ENCODE peak calls at places on chromosome 4, in ten cellular contexts. I, W, Z, B, M, R, G, S, K and V are unnamed samples.

GRCh38 chr4:21882050-21882839 is 66.3 kb downstream of the KCNIP4 start:
- DNase-seq in I (no peak), W (no peak), Z (no peak), B (no peak), M (peak; percentile 21), R (peak; percentile 79), G (no peak), S (no peak), K (peak; percentile 64), V (no peak)

GRCh38 chr4:57020467-57021101 is 41.9 kb downstream of the POLR2B start:
- DNase-seq in I (no peak), W (peak; percentile 83), Z (no peak), B (no peak), M (peak; percentile 69), R (peak; percentile 91), G (no peak), S (no peak), K (peak; percentile 78), V (no peak)

GRCh38 chr4:134505511-134505910 is 303.9 kb upstream of the PABPC4L start:
- DNase-seq in I (no peak), W (no peak), Z (no peak), B (no peak), M (no peak), R (no peak), G (no peak), S (no peak), K (no peak), V (no peak)

GRCh38 chr4:46388860-46389259 is 1.1 kb downstream of the GABRA2 start:
- DNase-seq in I (no peak), W (no peak), Z (no peak), B (no peak), M (no peak), R (no peak), G (no peak), S (no peak), K (no peak), V (no peak)

GRCh38 chr4:60822986-60823385 is 377.1 kb upstream of the ADGRL3 start:
- DNase-seq in I (no peak), W (no peak), Z (no peak), B (no peak), M (no peak), R (no peak), G (no peak), S (no peak), K (no peak), V (no peak)

GRCh38 chr4:80331693-80332092 is 3.8 kb upstream of the CFAP299 start:
- DNase-seq in I (no peak), W (no peak), Z (no peak), B (no peak), M (no peak), R (no peak), G (no peak), S (no peak), K (no peak), V (no peak)

GRCh38 chr4:148092316-148093014 is 349.7 kb downstream of the NR3C2 start:
- DNase-seq in I (no peak), W (no peak), Z (no peak), B (no peak), M (no peak), R (no peak), G (no peak), S (no peak), K (no peak), V (no peak)

GRCh38 chr4:6928067-6928466 is 18.4 kb downstream of the TBC1D14 start:
- DNase-seq in I (no peak), W (no peak), Z (no peak), B (no peak), M (no peak), R (no peak), G (no peak), S (no peak), K (no peak), V (no peak)

GRCh38 chr4:26141101-26141830 is 179.5 kb upstream of the RBPJ start:
- DNase-seq in I (no peak), W (no peak), Z (no peak), B (no peak), M (no peak), R (no peak), G (no peak), S (no peak), K (no peak), V (no peak)

GRCh38 chr4:26141916-26142638 is 178.7 kb upstream of the RBPJ start:
- DNase-seq in I (peak; percentile 45), W (no peak), Z (peak; percentile 22), B (no peak), M (no peak), R (peak; percentile 67), G (peak; percentile 45), S (no peak), K (no peak), V (no peak)

GRCh38 chr4:26145212-26145611 is 175.6 kb upstream of the RBPJ start:
- DNase-seq in I (no peak), W (no peak), Z (no peak), B (no peak), M (no peak), R (no peak), G (no peak), S (no peak), K (no peak), V (no peak)

GRCh38 chr4:26148925-26149324 is 171.9 kb upstream of the RBPJ start:
- DNase-seq in I (no peak), W (no peak), Z (no peak), B (no peak), M (no peak), R (no peak), G (no peak), S (no peak), K (no peak), V (no peak)

DNA sequence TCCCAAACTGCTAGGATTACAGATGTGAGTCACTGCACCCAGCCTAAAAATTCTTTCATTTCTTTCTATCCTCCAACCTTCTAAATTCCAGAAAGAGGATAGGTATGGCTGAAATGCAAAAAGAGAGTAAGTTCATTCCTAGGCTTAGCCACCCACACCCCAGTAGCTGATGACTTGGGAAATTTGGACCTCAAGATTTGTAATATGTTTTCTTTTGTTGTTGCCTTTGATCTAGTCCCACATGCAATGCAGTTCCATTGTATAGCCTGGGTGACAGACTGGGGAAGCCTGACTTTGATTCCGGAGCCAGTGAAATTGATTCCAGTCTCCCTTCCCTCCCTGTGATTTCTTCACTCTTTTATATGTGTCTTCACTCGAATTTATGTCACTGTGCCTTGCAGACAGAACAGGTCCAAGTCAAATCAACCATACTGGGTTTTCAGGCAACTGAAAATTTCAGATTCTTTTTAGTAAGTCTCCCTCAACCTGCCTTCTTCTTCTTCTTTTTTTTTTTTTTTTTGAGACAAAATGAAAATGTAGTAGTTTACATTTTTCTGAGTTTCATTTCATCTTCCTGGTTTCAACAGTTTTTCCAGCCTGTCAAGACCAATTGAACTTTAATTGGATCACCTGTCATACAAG is 176.2 kb upstream of the RBPJ start:
- DNase-seq in I (no peak), W (peak; percentile 5), Z (no peak), B (no peak), M (no peak), R (peak; percentile 51), G (no peak), S (no peak), K (no peak), V (no peak)
- H3K27ac ChIP-seq in I (no peak overlapping the region), W (no peak overlapping the region), Z (no peak overlapping the region), B (no peak overlapping the region), M (no peak overlapping the region), R (no peak overlapping the region), G (no peak overlapping the region), S (no peak overlapping the region), K (no peak overlapping the region), V (no peak overlapping the region)

GRCh38 chr4:142473960-142474338 is 372.2 kb downstream of the INPP4B start:
- DNase-seq in I (no peak), W (no peak), Z (no peak), B (no peak), M (no peak), R (no peak), G (no peak), S (no peak), K (no peak), V (no peak)

GRCh38 chr4:142473218-142473959 is 372.7 kb downstream of the INPP4B start:
- DNase-seq in I (peak; percentile 53), W (no peak), Z (peak; percentile 35), B (no peak), M (no peak), R (no peak), G (no peak), S (no peak), K (peak; percentile 61), V (no peak)

GRCh38 chr4:142480244-142480643 is 365.9 kb downstream of the INPP4B start:
- DNase-seq in I (no peak), W (no peak), Z (no peak), B (no peak), M (peak; percentile 74), R (peak; percentile 33), G (no peak), S (no peak), K (peak; percentile 30), V (no peak)

GRCh38 chr4:142475663-142476062 is 370.4 kb downstream of the INPP4B start:
- DNase-seq in I (no peak), W (no peak), Z (no peak), B (no peak), M (no peak), R (peak; percentile 30), G (no peak), S (no peak), K (peak; percentile 66), V (no peak)

GRCh38 chr4:142474398-142475087 is 371.6 kb downstream of the INPP4B start:
- DNase-seq in I (no peak), W (peak; percentile 60), Z (no peak), B (no peak), M (peak; percentile 18), R (peak; percentile 56), G (no peak), S (no peak), K (peak; percentile 95), V (no peak)
- H3K27ac ChIP-seq in I (no peak overlapping the region), W (no peak overlapping the region), Z (no peak overlapping the region), B (no peak overlapping the region), M (no peak overlapping the region), R (no peak overlapping the region), G (no peak overlapping the region), S (no peak overlapping the region), K (peak overlapping the region; percentile 20), V (no peak overlapping the region)

GRCh38 chr4:184538023-184538599 is 63.8 kb upstream of the IRF2 start:
- DNase-seq in I (peak; percentile 92), W (peak; percentile 82), Z (peak; percentile 91), B (peak; percentile 41), M (peak; percentile 89), R (peak; percentile 93), G (peak; percentile 97), S (peak; percentile 78), K (peak; percentile 82), V (peak; percentile 83)
- H3K27ac ChIP-seq in I (peak overlapping the region; percentile 43), W (peak overlapping the region; percentile 83), Z (peak overlapping the region; percentile 92), B (peak overlapping the region; percentile 28), M (peak overlapping the region; percentile 87), R (peak overlapping the region; percentile 76), G (peak overlapping the region; percentile 98), S (peak overlapping the region; percentile 99), K (peak overlapping the region; percentile 87), V (peak overlapping the region; percentile 95)

DNA sequence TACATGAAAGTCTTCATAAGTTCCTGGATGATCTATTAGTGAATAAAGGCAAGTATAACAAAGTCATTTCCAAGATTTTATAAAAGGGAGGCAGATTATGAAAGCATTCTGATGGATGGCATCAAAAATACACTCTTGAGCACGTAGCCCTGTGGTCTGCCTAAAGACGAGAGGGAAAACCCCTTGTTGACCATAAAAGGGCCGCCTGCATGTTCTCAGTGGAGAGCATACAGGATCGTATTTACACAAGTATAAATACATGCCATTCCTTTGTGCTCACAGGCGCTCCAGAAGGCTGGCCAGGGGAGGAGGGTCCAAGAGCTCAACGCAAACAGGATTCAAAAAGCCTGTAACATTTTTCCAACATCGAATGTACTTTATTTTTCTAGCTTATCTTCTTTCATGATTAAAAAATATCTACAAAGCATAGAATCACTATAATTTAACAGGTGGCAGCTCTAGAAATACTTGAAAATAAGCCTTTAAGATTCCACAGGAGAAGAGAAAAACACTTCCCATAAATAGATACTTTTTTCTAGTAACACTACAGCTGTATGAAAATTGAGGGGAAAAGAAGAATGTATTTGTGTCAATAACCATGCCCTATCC is 29.6 kb downstream of the PDGFC start:
- DNase-seq in I (peak; percentile 47), W (peak; percentile 45), Z (peak; percentile 21), B (peak; percentile 78), M (peak; percentile 97), R (no peak), G (no peak), S (no peak), K (peak; percentile 80), V (no peak)
- H3K27ac ChIP-seq in I (no peak overlapping the region), W (no peak overlapping the region), Z (no peak overlapping the region), B (no peak overlapping the region), M (peak overlapping the region; percentile 78), R (no peak overlapping the region), G (peak overlapping the region; percentile 51), S (no peak overlapping the region), K (peak overlapping the region; percentile 55), V (no peak overlapping the region)